ENCODE peak calls at places on chromosome 21, in seven cellular contexts. M is heart right ventricle, I is progenitor cell of endocrine pancreas, R is cardiac fibroblast, D is choroid plexus epithelial cell, Y is HFFc6, S is type B pancreatic cell. X is an unnamed sample.

GRCh38 chr21:32347351-32347750 is 45.5 kb downstream of the URB1 start:
- DNase-seq in S (no peak), M (no peak), D (no peak), Y (no peak), I (no peak), R (no peak), X (no peak)

GRCh38 chr21:40685121-40685630 is 161.8 kb downstream of the DSCAM start:
- DNase-seq in D (no peak), S (no peak), R (no peak), Y (no peak), I (no peak), M (no peak), X (no peak)

GRCh38 chr21:25903599-25903998 is 168.8 kb downstream of the GABPA start:
- DNase-seq in M (no peak), R (no peak), S (no peak), D (no peak), I (no peak), Y (no peak), X (no peak)

GRCh38 chr21:20110368-20110767 is 887.8 kb upstream of the NCAM2 start:
- DNase-seq in M (no peak), D (no peak), I (no peak), S (no peak), Y (no peak), R (no peak), X (no peak)

GRCh38 chr21:42130447-42130846 is 59.3 kb downstream of the UMODL1 start:
- DNase-seq in Y (no peak), R (no peak), I (no peak), M (no peak), S (no peak), D (no peak), X (no peak)

GRCh38 chr21:15000076-15000475 is 64.7 kb downstream of the NRIP1 start:
- DNase-seq in Y (peak; percentile 48), R (peak; percentile 30), S (no peak), M (no peak), I (no peak), D (peak; percentile 90), X (no peak)

GRCh38 chr21:36111238-36111637 is 23.6 kb upstream of the CBR3 start:
- DNase-seq in S (no peak), I (no peak), M (no peak), D (no peak), Y (no peak), R (no peak), X (no peak)

GRCh38 chr21:42437786-42438185 is 34.1 kb downstream of the UBASH3A start:
- DNase-seq in D (peak; percentile 44), Y (no peak), S (no peak), R (no peak), M (no peak), I (peak; percentile 49), X (no peak)

GRCh38 chr21:27024971-27025370 is 58.1 kb upstream of the ADAMTS5 start:
- DNase-seq in S (no peak), Y (no peak), R (no peak), D (peak; percentile 16), M (no peak), I (no peak), X (no peak)
- TF ChIP-seq CTCF in S (no peak), Y (no peak), R (no peak), D (no peak), M (no peak), I (no peak), X (no peak)

DNA sequence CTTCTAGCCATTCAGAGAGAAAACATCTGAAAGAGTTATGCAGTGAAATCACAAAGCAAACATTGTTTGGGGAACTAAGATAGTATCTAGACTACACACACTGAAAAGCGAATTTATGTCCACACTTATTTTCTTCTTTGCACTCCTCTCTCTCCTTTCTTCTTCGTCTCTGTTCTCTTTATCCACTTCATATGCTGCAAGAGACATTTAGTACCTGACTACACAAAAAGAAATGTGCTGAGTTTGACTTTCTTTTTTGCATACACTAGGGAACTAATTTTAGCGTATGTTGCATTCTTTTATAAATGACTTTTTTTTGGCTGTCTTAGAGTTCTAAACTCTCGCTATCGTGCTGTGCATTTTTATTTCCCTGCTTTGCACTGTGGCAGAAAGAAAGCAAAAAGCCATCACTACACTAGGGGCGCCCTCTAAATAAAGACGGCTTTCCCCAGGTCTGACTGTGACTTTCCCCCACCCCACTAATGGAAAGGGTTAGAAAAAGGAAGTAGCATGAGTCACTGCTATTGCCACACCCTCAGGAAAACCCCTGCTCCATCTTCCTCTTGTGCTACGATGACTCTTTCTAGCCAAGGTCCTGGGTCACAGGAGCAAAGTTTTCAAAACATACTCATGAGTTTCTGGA is 65.7 kb downstream of the MAP3K7CL start:
- DNase-seq in D (peak; percentile 98), R (peak; percentile 93), S (no peak), M (no peak), Y (peak; percentile 79), I (no peak), X (no peak)
- TF ChIP-seq CTCF in D (peak; percentile 67), R (peak; percentile 59), S (peak; percentile 28), M (no peak), Y (peak; percentile 64), I (no peak), X (peak; percentile 25)

DNA sequence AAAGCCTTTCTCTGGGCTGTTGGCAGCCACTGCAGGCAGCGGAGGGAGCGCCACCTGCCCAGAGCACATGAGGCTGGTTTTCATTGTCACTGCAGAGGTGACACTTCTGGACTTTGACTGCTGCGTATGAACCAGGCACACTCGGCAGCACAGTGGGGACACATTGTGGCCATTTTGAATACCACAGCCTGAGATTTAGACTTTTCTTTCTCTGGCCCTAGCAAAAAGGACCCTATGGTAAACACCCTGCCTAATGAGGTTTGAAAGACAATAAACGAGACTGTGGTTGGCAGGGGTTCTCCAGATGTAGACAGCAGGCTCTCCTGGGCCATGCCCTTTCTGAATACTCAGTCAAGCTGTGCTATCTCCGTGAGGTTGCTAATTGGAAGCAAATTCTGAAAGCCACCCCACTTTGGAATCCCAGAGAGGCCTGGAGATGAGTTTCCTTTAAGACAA is 12.0 kb upstream of the KCNE2 start:
- DNase-seq in S (no peak), R (peak; percentile 35), I (peak; percentile 38), D (peak; percentile 54), Y (peak; percentile 34), M (peak; percentile 34), X (no peak)
- TF ChIP-seq CTCF in S (peak; percentile 85), R (peak; percentile 47), I (peak; percentile 79), D (peak; percentile 86), Y (peak; percentile 81), M (peak; percentile 55), X (peak; percentile 65)

GRCh38 chr21:45344576-45344975 is 56.9 kb upstream of the POFUT2 start:
- DNase-seq in S (no peak), R (no peak), M (no peak), I (no peak), Y (no peak), D (no peak), X (no peak)

GRCh38 chr21:45348591-45349327 is 56.2 kb upstream of the COL18A1 start:
- DNase-seq in Y (no peak), D (no peak), I (no peak), M (peak; percentile 8), S (no peak), R (no peak), X (no peak)

GRCh38 chr21:45347712-45348477 is 57.1 kb upstream of the COL18A1 start:
- DNase-seq in R (no peak), I (no peak), Y (peak; percentile 11), M (peak; percentile 30), S (no peak), D (no peak), X (no peak)

GRCh38 chr21:45350206-45350854 is 54.6 kb upstream of the COL18A1 start:
- DNase-seq in D (no peak), R (no peak), M (peak; percentile 0), I (no peak), S (no peak), Y (no peak), X (no peak)

DNA sequence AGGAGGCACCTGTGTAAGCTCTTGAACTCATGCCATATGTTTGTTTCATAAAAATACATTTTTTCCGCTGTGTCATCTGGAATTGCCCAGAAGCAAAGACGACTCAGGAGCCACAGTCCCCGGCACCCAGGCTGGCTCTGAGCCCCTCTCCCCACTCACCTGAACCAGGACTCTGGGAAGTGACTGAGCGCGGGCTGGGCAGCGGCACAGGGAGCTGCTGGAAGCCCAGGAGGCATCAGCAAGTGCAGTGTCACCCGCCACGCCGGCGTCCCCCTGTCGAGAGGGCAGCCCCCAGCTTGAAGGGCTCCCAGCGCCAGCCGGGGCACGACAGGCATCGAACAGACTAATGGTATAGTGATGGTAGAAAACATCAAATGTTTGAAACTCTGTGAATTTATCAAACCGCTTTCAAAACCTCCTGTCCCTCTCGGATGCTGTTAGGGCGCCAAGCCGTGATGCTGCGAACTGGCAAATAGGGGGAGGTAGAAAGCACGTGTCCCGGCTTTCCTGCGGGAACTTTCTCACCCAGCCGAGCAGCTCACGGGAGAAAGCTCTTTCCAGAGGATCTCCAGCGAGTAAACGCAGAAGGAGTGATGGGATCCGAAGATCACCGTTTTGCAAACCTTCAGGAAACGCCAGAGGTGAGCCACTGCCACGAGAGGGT is 57.8 kb upstream of the COL18A1 start:
- DNase-seq in S (no peak), R (no peak), D (no peak), Y (no peak), I (no peak), M (peak; percentile 11), X (no peak)
- TF ChIP-seq CTCF in S (no peak), R (no peak), D (no peak), Y (no peak), I (no peak), M (no peak), X (no peak)

DNA sequence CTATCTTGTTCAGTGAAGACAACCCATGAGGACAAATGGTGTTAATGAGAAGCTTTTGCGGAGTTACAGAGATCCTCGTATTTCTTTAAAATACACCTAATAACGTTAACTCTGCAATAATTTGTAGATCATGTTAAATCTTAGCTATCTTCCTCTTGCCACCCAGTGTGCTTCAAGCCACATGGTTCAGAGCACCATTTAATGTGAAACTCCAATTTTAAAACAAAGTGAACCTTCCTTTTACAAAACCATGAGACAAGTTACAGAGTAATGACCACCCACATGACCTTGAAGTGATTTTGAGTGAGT is 1.7 kb upstream of the KCNE2 start:
- DNase-seq in M (no peak), D (no peak), I (no peak), R (no peak), Y (no peak), S (no peak), X (no peak)
- TF ChIP-seq CTCF in M (no peak), D (no peak), I (no peak), R (no peak), Y (peak; percentile 52), S (no peak), X (no peak)

DNA sequence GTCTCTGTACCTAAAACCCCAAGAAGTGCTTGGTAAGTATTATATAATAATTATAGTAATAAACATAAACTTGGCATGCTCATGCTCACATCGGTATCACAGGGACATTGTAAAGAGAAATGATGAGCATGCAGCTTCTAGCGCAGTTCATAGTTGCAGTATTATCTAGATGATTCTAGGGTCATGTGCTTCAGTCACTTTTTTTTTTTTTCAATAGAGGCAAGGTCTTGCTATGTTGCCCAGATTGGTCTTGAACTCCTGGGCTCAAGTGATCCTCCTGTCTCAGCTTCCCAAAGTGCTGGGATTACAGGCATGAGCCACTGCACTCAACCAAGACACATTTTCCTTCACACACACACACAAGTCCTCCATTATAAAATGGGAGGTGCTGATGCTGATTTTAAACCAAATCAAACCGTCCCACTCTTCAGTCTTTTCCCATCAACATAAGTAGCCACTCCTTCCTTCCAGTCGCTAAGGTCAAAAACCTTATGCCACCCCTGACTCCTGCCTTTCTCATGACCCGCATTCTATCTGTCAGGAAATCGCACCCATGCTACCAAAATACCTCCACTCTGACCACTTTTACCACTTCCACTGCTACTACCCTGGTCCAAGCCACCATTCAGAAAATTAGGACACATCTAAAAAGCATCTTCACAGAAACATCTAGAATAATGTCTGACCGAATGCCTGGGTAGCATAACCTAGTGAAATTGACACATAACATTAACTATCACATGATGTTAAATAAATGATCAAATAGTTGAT is 28.2 kb upstream of the IFNGR2 start:
- DNase-seq in M (no peak), I (no peak), Y (no peak), R (no peak), S (no peak), D (no peak), X (no peak)
- TF ChIP-seq CTCF in M (no peak), I (no peak), Y (no peak), R (no peak), S (peak; percentile 10), D (no peak), X (no peak)

X was measured in AG04449.